ENCODE peak calls at places on chromosomes 1 and 21, in ten cellular contexts. Z is GM04504; F is stimulated activated CD4-positive, alpha-beta T cell treated with anti-CD3 and anti-CD28 coated beads, TNF-alpha, amount 100 ng/mL, for 48 hours; N is activated gamma-delta T cell; O is neural progenitor cell; Y is ELR; D is HT1080; Q is glomerular endothelial cell; G is brain microvascular endothelial cell; T is effector memory CD4-positive, alpha-beta T cell. L is an unnamed sample.

GRCh38 chr1:54178296-54179070 is 21.3 kb downstream of the CYB5RL start:
- DNase-seq in D (no peak), O (no peak), Y (no peak), F (no peak), Z (no peak), G (no peak), T (no peak), Q (no peak), N (no peak), L (no peak)

GRCh38 chr1:212030936-212031528 is 4.3 kb downstream of the INTS7 start:
- DNase-seq in G (peak; percentile 84), Z (no peak), O (no peak), F (no peak), Y (peak; percentile 89), Q (no peak), D (peak; percentile 86), T (no peak), N (no peak), L (no peak)

GRCh38 chr1:64687725-64688285 is 57.1 kb upstream of the RAVER2 start:
- DNase-seq in F (no peak), Q (peak; percentile 58), T (no peak), Z (no peak), D (no peak), N (no peak), G (peak; percentile 43), Y (peak; percentile 65), O (no peak), L (no peak)

GRCh38 chr1:19169642-19170041 is 40.4 kb downstream of the UBR4 start:
- DNase-seq in F (no peak), Y (peak; percentile 53), Q (no peak), D (peak; percentile 7), O (no peak), T (no peak), G (no peak), Z (no peak), N (no peak), L (no peak)

GRCh38 chr1:4650486-4650885 is 3.9 kb upstream of the AJAP1 start:
- DNase-seq in N (no peak), O (no peak), Q (no peak), F (no peak), G (peak; percentile 48), T (no peak), D (peak; percentile 95), Z (no peak), Y (peak; percentile 21), L (no peak)

GRCh38 chr1:151047591-151047924 is at the start of gene C1orf56:
- DNase-seq in Y (peak; percentile 80), T (peak; percentile 32), N (peak; percentile 43), Q (no peak), Z (no peak), G (no peak), D (peak; percentile 60), O (peak; percentile 84), F (no peak), L (peak; percentile 50)

GRCh38 chr1:100404816-100405215 is 52.5 kb downstream of the CDC14A start:
- DNase-seq in D (no peak), Z (no peak), T (no peak), O (no peak), Q (no peak), N (no peak), Y (peak; percentile 10), G (no peak), F (no peak), L (no peak)

GRCh38 chr1:246497331-246497915 is 9.7 kb downstream of the SMYD3 start:
- DNase-seq in D (peak; percentile 48), T (no peak), G (peak; percentile 39), O (peak; percentile 66), N (no peak), Z (peak; percentile 32), Y (peak; percentile 85), F (no peak), Q (peak; percentile 50), L (no peak)

GRCh38 chr1:203992440-203992839 is 80.5 kb upstream of the SOX13 start:
- DNase-seq in Q (no peak), Y (peak; percentile 22), F (no peak), N (no peak), G (no peak), D (peak; percentile 50), O (no peak), T (no peak), Z (no peak), L (no peak)

GRCh38 chr1:18769140-18769539 is 90.3 kb downstream of the TAS1R2 start:
- DNase-seq in Q (no peak), F (no peak), Z (no peak), Y (no peak), G (no peak), T (no peak), D (no peak), N (no peak), O (no peak), L (no peak)

GRCh38 chr1:227889863-227890405 is 57.8 kb downstream of the WNT9A start:
- DNase-seq in O (no peak), F (no peak), Y (no peak), N (no peak), Z (no peak), G (no peak), Q (no peak), T (no peak), D (no peak), L (no peak)

GRCh38 chr1:203040518-203041275 is 14.4 kb downstream of the PPFIA4 start:
- DNase-seq in Z (no peak), O (no peak), T (no peak), N (no peak), Y (no peak), D (no peak), F (no peak), Q (no peak), G (no peak), L (no peak)

GRCh38 chr1:3251810-3252429 is 182.9 kb downstream of the PRDM16 start:
- DNase-seq in Y (no peak), N (no peak), G (no peak), O (no peak), Q (no peak), D (no peak), Z (no peak), T (no peak), F (no peak), L (no peak)

GRCh38 chr1:15755643-15756040 is 3.0 kb upstream of the FBLIM1 start:
- DNase-seq in N (no peak), Z (no peak), T (no peak), G (no peak), F (no peak), O (no peak), D (no peak), Y (no peak), Q (no peak), L (no peak)

GRCh38 chr1:97796716-97797115 is 124.1 kb downstream of the DPYD start:
- DNase-seq in N (no peak), Q (peak; percentile 63), D (no peak), Z (no peak), F (no peak), T (no peak), O (no peak), G (no peak), Y (no peak), L (no peak)

GRCh38 chr1:91700332-91700731 is 185.6 kb downstream of the TGFBR3 start:
- DNase-seq in Q (no peak), D (peak; percentile 33), O (no peak), Z (peak; percentile 57), N (no peak), G (peak; percentile 50), Y (peak; percentile 74), F (no peak), T (no peak), L (no peak)

GRCh38 chr1:207672525-207673130 is 27.7 kb downstream of the CR1L start:
- DNase-seq in Y (peak; percentile 74), T (no peak), Z (peak; percentile 6), F (no peak), N (no peak), O (peak; percentile 70), G (peak; percentile 25), D (no peak), Q (no peak), L (no peak)

GRCh38 chr1:53410100-53410541 is 49.1 kb upstream of the DMRTB1 start:
- DNase-seq in Z (no peak), G (peak; percentile 46), O (no peak), N (peak; percentile 69), D (peak; percentile 48), Y (peak; percentile 80), F (no peak), T (peak; percentile 36), Q (no peak), L (no peak)

GRCh38 chr21:35234725-35235124 is 185.6 kb upstream of the RUNX1 start:
- DNase-seq in N (no peak), G (no peak), T (no peak), D (no peak), O (no peak), Y (no peak), Q (no peak), Z (no peak), F (no peak), L (no peak)

GRCh38 chr1:56532359-56532696 is 47.0 kb downstream of the PLPP3 start:
- DNase-seq in Z (no peak), O (no peak), Q (no peak), Y (no peak), G (no peak), D (no peak), F (no peak), T (no peak), N (no peak), L (no peak)